ENCODE peak calls at places on chromosomes 13 and 19, in nine cellular contexts. One of them, this sample, is unnamed.

GRCh38 chr19:37986048-37986750 is 79.2 kb downstream of the SIPA1L3 start:
- DNase-seq in CD4-positive, alpha-beta T cell: no peak
- DNase-seq in ascending aorta: no peak
- DNase-seq in osteocyte: no peak
- DNase-seq in CD4-positive, alpha-beta memory T cell: no peak
- DNase-seq in activated CD4-positive, alpha-beta T cell treated with anti-CD3 and anti-CD28 coated beads for 36 hours: no peak
- DNase-seq in neural progenitor cell: no peak
- DNase-seq in keratinocyte: no peak
- DNase-seq in WTC11: no peak
- DNase-seq in this sample: no peak

GRCh38 chr19:53909471-53910169 is 542 bp downstream of the CACNG7 start:
- DNase-seq in CD4-positive, alpha-beta T cell: no peak
- DNase-seq in ascending aorta: no peak
- DNase-seq in osteocyte: no peak
- DNase-seq in CD4-positive, alpha-beta memory T cell: no peak
- DNase-seq in activated CD4-positive, alpha-beta T cell treated with anti-CD3 and anti-CD28 coated beads for 36 hours: no peak
- DNase-seq in neural progenitor cell: peak; percentile 32
- DNase-seq in keratinocyte: no peak
- DNase-seq in WTC11: peak; percentile 48
- DNase-seq in this sample: no peak

GRCh38 chr19:28920269-28921066 is 292.5 kb downstream of the UQCRFS1 start:
- DNase-seq in CD4-positive, alpha-beta T cell: no peak
- DNase-seq in ascending aorta: no peak
- DNase-seq in osteocyte: no peak
- DNase-seq in CD4-positive, alpha-beta memory T cell: no peak
- DNase-seq in activated CD4-positive, alpha-beta T cell treated with anti-CD3 and anti-CD28 coated beads for 36 hours: no peak
- DNase-seq in neural progenitor cell: peak; percentile 53
- DNase-seq in keratinocyte: no peak
- DNase-seq in WTC11: peak; percentile 16
- DNase-seq in this sample: no peak

GRCh38 chr13:29429496-29429895 is 166.0 kb downstream of the SLC7A1 start:
- DNase-seq in CD4-positive, alpha-beta T cell: no peak
- DNase-seq in ascending aorta: no peak
- DNase-seq in osteocyte: no peak
- DNase-seq in CD4-positive, alpha-beta memory T cell: no peak
- DNase-seq in activated CD4-positive, alpha-beta T cell treated with anti-CD3 and anti-CD28 coated beads for 36 hours: no peak
- DNase-seq in neural progenitor cell: no peak
- DNase-seq in keratinocyte: no peak
- DNase-seq in WTC11: no peak
- DNase-seq in this sample: no peak

GRCh38 chr13:106052200-106052767 is 483.2 kb downstream of the EFNB2 start:
- DNase-seq in CD4-positive, alpha-beta T cell: no peak
- DNase-seq in ascending aorta: no peak
- DNase-seq in osteocyte: no peak
- DNase-seq in CD4-positive, alpha-beta memory T cell: no peak
- DNase-seq in activated CD4-positive, alpha-beta T cell treated with anti-CD3 and anti-CD28 coated beads for 36 hours: no peak
- DNase-seq in neural progenitor cell: peak; percentile 31
- DNase-seq in keratinocyte: no peak
- DNase-seq in WTC11: no peak
- DNase-seq in this sample: no peak

GRCh38 chr13:110176431-110176830 is 130.5 kb downstream of the COL4A1 start:
- DNase-seq in CD4-positive, alpha-beta T cell: no peak
- DNase-seq in ascending aorta: no peak
- DNase-seq in osteocyte: no peak
- DNase-seq in CD4-positive, alpha-beta memory T cell: no peak
- DNase-seq in activated CD4-positive, alpha-beta T cell treated with anti-CD3 and anti-CD28 coated beads for 36 hours: no peak
- DNase-seq in neural progenitor cell: no peak
- DNase-seq in keratinocyte: no peak
- DNase-seq in WTC11: no peak
- DNase-seq in this sample: no peak

GRCh38 chr19:35357867-35358573 is at the start of gene FFAR3:
- DNase-seq in CD4-positive, alpha-beta T cell: no peak
- DNase-seq in ascending aorta: peak; percentile 42
- DNase-seq in osteocyte: no peak
- DNase-seq in CD4-positive, alpha-beta memory T cell: no peak
- DNase-seq in activated CD4-positive, alpha-beta T cell treated with anti-CD3 and anti-CD28 coated beads for 36 hours: peak; percentile 29
- DNase-seq in neural progenitor cell: no peak
- DNase-seq in keratinocyte: no peak
- DNase-seq in WTC11: no peak
- DNase-seq in this sample: no peak

GRCh38 chr19:41845051-41845590 is 279 bp downstream of the DMRTC2 start:
- DNase-seq in CD4-positive, alpha-beta T cell: no peak
- DNase-seq in ascending aorta: no peak
- DNase-seq in osteocyte: no peak
- DNase-seq in CD4-positive, alpha-beta memory T cell: no peak
- DNase-seq in activated CD4-positive, alpha-beta T cell treated with anti-CD3 and anti-CD28 coated beads for 36 hours: no peak
- DNase-seq in neural progenitor cell: no peak
- DNase-seq in keratinocyte: no peak
- DNase-seq in WTC11: no peak
- DNase-seq in this sample: no peak

GRCh38 chr19:28652790-28653189 is 560.2 kb downstream of the UQCRFS1 start:
- DNase-seq in CD4-positive, alpha-beta T cell: no peak
- DNase-seq in ascending aorta: no peak
- DNase-seq in osteocyte: no peak
- DNase-seq in CD4-positive, alpha-beta memory T cell: no peak
- DNase-seq in activated CD4-positive, alpha-beta T cell treated with anti-CD3 and anti-CD28 coated beads for 36 hours: no peak
- DNase-seq in neural progenitor cell: no peak
- DNase-seq in keratinocyte: no peak
- DNase-seq in WTC11: no peak
- DNase-seq in this sample: no peak

GRCh38 chr19:43765109-43765876 is 10.5 kb upstream of the SMG9 start:
- DNase-seq in CD4-positive, alpha-beta T cell: peak; percentile 63
- DNase-seq in ascending aorta: peak; percentile 59
- DNase-seq in osteocyte: peak; percentile 87
- DNase-seq in CD4-positive, alpha-beta memory T cell: peak; percentile 59
- DNase-seq in activated CD4-positive, alpha-beta T cell treated with anti-CD3 and anti-CD28 coated beads for 36 hours: peak; percentile 92
- DNase-seq in neural progenitor cell: no peak
- DNase-seq in keratinocyte: peak; percentile 95
- DNase-seq in WTC11: no peak
- DNase-seq in this sample: peak; percentile 93

GRCh38 chr13:23666576-23666975 is 96.4 kb downstream of the TNFRSF19 start:
- DNase-seq in CD4-positive, alpha-beta T cell: no peak
- DNase-seq in ascending aorta: no peak
- DNase-seq in osteocyte: no peak
- DNase-seq in CD4-positive, alpha-beta memory T cell: no peak
- DNase-seq in activated CD4-positive, alpha-beta T cell treated with anti-CD3 and anti-CD28 coated beads for 36 hours: no peak
- DNase-seq in neural progenitor cell: no peak
- DNase-seq in keratinocyte: no peak
- DNase-seq in WTC11: no peak
- DNase-seq in this sample: no peak

GRCh38 chr19:677601-678380 is 1.6 kb downstream of the FSTL3 start:
- DNase-seq in CD4-positive, alpha-beta T cell: no peak
- DNase-seq in ascending aorta: no peak
- DNase-seq in osteocyte: peak; percentile 81
- DNase-seq in CD4-positive, alpha-beta memory T cell: no peak
- DNase-seq in activated CD4-positive, alpha-beta T cell treated with anti-CD3 and anti-CD28 coated beads for 36 hours: no peak
- DNase-seq in neural progenitor cell: no peak
- DNase-seq in keratinocyte: no peak
- DNase-seq in WTC11: no peak
- DNase-seq in this sample: no peak

GRCh38 chr13:83215627-83216026 is 666.6 kb downstream of the SLITRK1 start:
- DNase-seq in CD4-positive, alpha-beta T cell: no peak
- DNase-seq in ascending aorta: no peak
- DNase-seq in osteocyte: no peak
- DNase-seq in CD4-positive, alpha-beta memory T cell: no peak
- DNase-seq in activated CD4-positive, alpha-beta T cell treated with anti-CD3 and anti-CD28 coated beads for 36 hours: no peak
- DNase-seq in neural progenitor cell: no peak
- DNase-seq in keratinocyte: no peak
- DNase-seq in WTC11: no peak
- DNase-seq in this sample: no peak

GRCh38 chr13:60242231-60242630 is 78.5 kb upstream of the DIAPH3 start:
- DNase-seq in CD4-positive, alpha-beta T cell: no peak
- DNase-seq in ascending aorta: no peak
- DNase-seq in osteocyte: no peak
- DNase-seq in CD4-positive, alpha-beta memory T cell: no peak
- DNase-seq in activated CD4-positive, alpha-beta T cell treated with anti-CD3 and anti-CD28 coated beads for 36 hours: no peak
- DNase-seq in neural progenitor cell: no peak
- DNase-seq in keratinocyte: no peak
- DNase-seq in WTC11: no peak
- DNase-seq in this sample: no peak

GRCh38 chr19:3692141-3693029 is 7.9 kb downstream of the PIP5K1C start:
- DNase-seq in CD4-positive, alpha-beta T cell: peak; percentile 55
- DNase-seq in ascending aorta: no peak
- DNase-seq in osteocyte: no peak
- DNase-seq in CD4-positive, alpha-beta memory T cell: peak; percentile 43
- DNase-seq in activated CD4-positive, alpha-beta T cell treated with anti-CD3 and anti-CD28 coated beads for 36 hours: peak; percentile 70
- DNase-seq in neural progenitor cell: no peak
- DNase-seq in keratinocyte: no peak
- DNase-seq in WTC11: peak; percentile 66
- DNase-seq in this sample: peak; percentile 66

GRCh38 chr13:45951724-45952123 is 100.2 kb upstream of the SIAH3 start:
- DNase-seq in CD4-positive, alpha-beta T cell: no peak
- DNase-seq in ascending aorta: no peak
- DNase-seq in osteocyte: no peak
- DNase-seq in CD4-positive, alpha-beta memory T cell: no peak
- DNase-seq in activated CD4-positive, alpha-beta T cell treated with anti-CD3 and anti-CD28 coated beads for 36 hours: no peak
- DNase-seq in neural progenitor cell: no peak
- DNase-seq in keratinocyte: no peak
- DNase-seq in WTC11: no peak
- DNase-seq in this sample: no peak

GRCh38 chr13:109773276-109773675 is 13.1 kb downstream of the IRS2 start:
- DNase-seq in CD4-positive, alpha-beta T cell: no peak
- DNase-seq in ascending aorta: no peak
- DNase-seq in osteocyte: no peak
- DNase-seq in CD4-positive, alpha-beta memory T cell: no peak
- DNase-seq in activated CD4-positive, alpha-beta T cell treated with anti-CD3 and anti-CD28 coated beads for 36 hours: peak; percentile 58
- DNase-seq in neural progenitor cell: no peak
- DNase-seq in keratinocyte: no peak
- DNase-seq in WTC11: no peak
- DNase-seq in this sample: no peak

GRCh38 chr19:49340069-49340864 is 5.1 kb downstream of the CD37 start:
- DNase-seq in CD4-positive, alpha-beta T cell: no peak
- DNase-seq in ascending aorta: no peak
- DNase-seq in osteocyte: no peak
- DNase-seq in CD4-positive, alpha-beta memory T cell: no peak
- DNase-seq in activated CD4-positive, alpha-beta T cell treated with anti-CD3 and anti-CD28 coated beads for 36 hours: no peak
- DNase-seq in neural progenitor cell: peak; percentile 52
- DNase-seq in keratinocyte: no peak
- DNase-seq in WTC11: peak; percentile 60
- DNase-seq in this sample: no peak

GRCh38 chr19:54630784-54631183 is 500 bp downstream of the LILRB1 start:
- DNase-seq in CD4-positive, alpha-beta T cell: no peak
- DNase-seq in ascending aorta: no peak
- DNase-seq in osteocyte: no peak
- DNase-seq in CD4-positive, alpha-beta memory T cell: no peak
- DNase-seq in activated CD4-positive, alpha-beta T cell treated with anti-CD3 and anti-CD28 coated beads for 36 hours: no peak
- DNase-seq in neural progenitor cell: no peak
- DNase-seq in keratinocyte: no peak
- DNase-seq in WTC11: no peak
- DNase-seq in this sample: no peak

GRCh38 chr13:75635621-75636338 is at the start of gene LMO7:
- DNase-seq in CD4-positive, alpha-beta T cell: peak; percentile 34
- DNase-seq in ascending aorta: no peak
- DNase-seq in osteocyte: peak; percentile 89
- DNase-seq in CD4-positive, alpha-beta memory T cell: peak; percentile 51
- DNase-seq in activated CD4-positive, alpha-beta T cell treated with anti-CD3 and anti-CD28 coated beads for 36 hours: peak; percentile 63
- DNase-seq in neural progenitor cell: peak; percentile 78
- DNase-seq in keratinocyte: no peak
- DNase-seq in WTC11: peak; percentile 85
- DNase-seq in this sample: peak; percentile 63

GRCh38 chr19:13430790-13431582 is 75.3 kb downstream of the CACNA1A start:
- DNase-seq in CD4-positive, alpha-beta T cell: peak; percentile 33
- DNase-seq in ascending aorta: no peak
- DNase-seq in osteocyte: no peak
- DNase-seq in CD4-positive, alpha-beta memory T cell: peak; percentile 35
- DNase-seq in activated CD4-positive, alpha-beta T cell treated with anti-CD3 and anti-CD28 coated beads for 36 hours: peak; percentile 76
- DNase-seq in neural progenitor cell: peak; percentile 63
- DNase-seq in keratinocyte: peak; percentile 11
- DNase-seq in WTC11: peak; percentile 82
- DNase-seq in this sample: peak; percentile 60

GRCh38 chr19:48635966-48636858 is 967 bp downstream of the DBP start:
- DNase-seq in CD4-positive, alpha-beta T cell: no peak
- DNase-seq in ascending aorta: no peak
- DNase-seq in osteocyte: no peak
- DNase-seq in CD4-positive, alpha-beta memory T cell: no peak
- DNase-seq in activated CD4-positive, alpha-beta T cell treated with anti-CD3 and anti-CD28 coated beads for 36 hours: peak; percentile 49
- DNase-seq in neural progenitor cell: peak; percentile 46
- DNase-seq in keratinocyte: no peak
- DNase-seq in WTC11: no peak
- DNase-seq in this sample: peak; percentile 49

GRCh38 chr19:33678796-33679195 is 57.0 kb downstream of the CHST8 start:
- DNase-seq in CD4-positive, alpha-beta T cell: no peak
- DNase-seq in ascending aorta: no peak
- DNase-seq in osteocyte: no peak
- DNase-seq in CD4-positive, alpha-beta memory T cell: no peak
- DNase-seq in activated CD4-positive, alpha-beta T cell treated with anti-CD3 and anti-CD28 coated beads for 36 hours: no peak
- DNase-seq in neural progenitor cell: no peak
- DNase-seq in keratinocyte: no peak
- DNase-seq in WTC11: no peak
- DNase-seq in this sample: no peak

GRCh38 chr13:39530996-39531395 is 72.0 kb downstream of the LHFPL6 start:
- DNase-seq in CD4-positive, alpha-beta T cell: no peak
- DNase-seq in ascending aorta: no peak
- DNase-seq in osteocyte: no peak
- DNase-seq in CD4-positive, alpha-beta memory T cell: no peak
- DNase-seq in activated CD4-positive, alpha-beta T cell treated with anti-CD3 and anti-CD28 coated beads for 36 hours: no peak
- DNase-seq in neural progenitor cell: no peak
- DNase-seq in keratinocyte: no peak
- DNase-seq in WTC11: no peak
- DNase-seq in this sample: no peak

GRCh38 chr19:33514885-33515485 is 6.6 kb downstream of the PEPD start:
- DNase-seq in CD4-positive, alpha-beta T cell: no peak
- DNase-seq in ascending aorta: no peak
- DNase-seq in osteocyte: no peak
- DNase-seq in CD4-positive, alpha-beta memory T cell: peak; percentile 3
- DNase-seq in activated CD4-positive, alpha-beta T cell treated with anti-CD3 and anti-CD28 coated beads for 36 hours: peak; percentile 23
- DNase-seq in neural progenitor cell: no peak
- DNase-seq in keratinocyte: no peak
- DNase-seq in WTC11: no peak
- DNase-seq in this sample: no peak

GRCh38 chr13:46641274-46642081 is 88.5 kb downstream of the LRCH1 start:
- DNase-seq in CD4-positive, alpha-beta T cell: no peak
- DNase-seq in ascending aorta: no peak
- DNase-seq in osteocyte: no peak
- DNase-seq in CD4-positive, alpha-beta memory T cell: no peak
- DNase-seq in activated CD4-positive, alpha-beta T cell treated with anti-CD3 and anti-CD28 coated beads for 36 hours: no peak
- DNase-seq in neural progenitor cell: no peak
- DNase-seq in keratinocyte: no peak
- DNase-seq in WTC11: no peak
- DNase-seq in this sample: no peak

GRCh38 chr13:33723365-33723764 is 94.6 kb upstream of the RFC3 start:
- DNase-seq in CD4-positive, alpha-beta T cell: no peak
- DNase-seq in ascending aorta: no peak
- DNase-seq in osteocyte: no peak
- DNase-seq in CD4-positive, alpha-beta memory T cell: no peak
- DNase-seq in activated CD4-positive, alpha-beta T cell treated with anti-CD3 and anti-CD28 coated beads for 36 hours: no peak
- DNase-seq in neural progenitor cell: no peak
- DNase-seq in keratinocyte: no peak
- DNase-seq in WTC11: no peak
- DNase-seq in this sample: no peak

GRCh38 chr13:65090191-65090590 is 2139.9 kb downstream of the PCDH9 start:
- DNase-seq in CD4-positive, alpha-beta T cell: no peak
- DNase-seq in ascending aorta: no peak
- DNase-seq in osteocyte: no peak
- DNase-seq in CD4-positive, alpha-beta memory T cell: no peak
- DNase-seq in activated CD4-positive, alpha-beta T cell treated with anti-CD3 and anti-CD28 coated beads for 36 hours: no peak
- DNase-seq in neural progenitor cell: no peak
- DNase-seq in keratinocyte: no peak
- DNase-seq in WTC11: no peak
- DNase-seq in this sample: no peak

GRCh38 chr13:40974460-40975407 is 44.4 kb downstream of the ELF1 start:
- DNase-seq in CD4-positive, alpha-beta T cell: no peak
- DNase-seq in ascending aorta: no peak
- DNase-seq in osteocyte: no peak
- DNase-seq in CD4-positive, alpha-beta memory T cell: peak; percentile 61
- DNase-seq in activated CD4-positive, alpha-beta T cell treated with anti-CD3 and anti-CD28 coated beads for 36 hours: peak; percentile 51
- DNase-seq in neural progenitor cell: peak; percentile 66
- DNase-seq in keratinocyte: no peak
- DNase-seq in WTC11: no peak
- DNase-seq in this sample: peak; percentile 42

GRCh38 chr13:47859129-47859528 is 141.9 kb downstream of the SUCLA2 start:
- DNase-seq in CD4-positive, alpha-beta T cell: no peak
- DNase-seq in ascending aorta: no peak
- DNase-seq in osteocyte: no peak
- DNase-seq in CD4-positive, alpha-beta memory T cell: no peak
- DNase-seq in activated CD4-positive, alpha-beta T cell treated with anti-CD3 and anti-CD28 coated beads for 36 hours: no peak
- DNase-seq in neural progenitor cell: no peak
- DNase-seq in keratinocyte: no peak
- DNase-seq in WTC11: no peak
- DNase-seq in this sample: no peak

GRCh38 chr19:46015080-46015960 is 7.5 kb downstream of the PGLYRP1 start:
- DNase-seq in CD4-positive, alpha-beta T cell: peak; percentile 58
- DNase-seq in ascending aorta: peak; percentile 16
- DNase-seq in osteocyte: no peak
- DNase-seq in CD4-positive, alpha-beta memory T cell: peak; percentile 52
- DNase-seq in activated CD4-positive, alpha-beta T cell treated with anti-CD3 and anti-CD28 coated beads for 36 hours: peak; percentile 86
- DNase-seq in neural progenitor cell: peak; percentile 96
- DNase-seq in keratinocyte: peak; percentile 48
- DNase-seq in WTC11: peak; percentile 92
- DNase-seq in this sample: peak; percentile 76

This sample was measured in activated T-cell treated with anti-CD3 and anti-CD28 coated beads, Interleukin-2, amount 50 U/mL, for 72 hours.